ENCODE peak calls at places on chromosomes 13 and 19, in eight cellular contexts. S, K, G, T, A, N, H and I are unnamed samples.

GRCh38 chr13:112891477-112892401 is 77.3 kb upstream of the MCF2L start:
- DNase-seq in S (no peak), K (no peak), G (peak; percentile 40), T (no peak), A (peak; percentile 45), N (no peak), H (no peak), I (no peak)

GRCh38 chr13:29436721-29437250 is 158.7 kb downstream of the SLC7A1 start:
- DNase-seq in S (no peak), K (no peak), G (no peak), T (no peak), A (no peak), N (no peak), H (no peak), I (no peak)

GRCh38 chr13:106151056-106151699 is 384.3 kb downstream of the EFNB2 start:
- DNase-seq in S (peak; percentile 99), K (no peak), G (no peak), T (peak; percentile 92), A (no peak), N (no peak), H (peak; percentile 59), I (no peak)

GRCh38 chr13:35144496-35144895 is 202.4 kb downstream of the NBEA start:
- DNase-seq in S (peak; percentile 27), K (no peak), G (no peak), T (peak; percentile 50), A (no peak), N (no peak), H (no peak), I (no peak)

GRCh38 chr19:1079566-1080111 is 12.7 kb downstream of the ARHGAP45 start:
- DNase-seq in S (no peak), K (no peak), G (no peak), T (no peak), A (peak; percentile 63), N (no peak), H (no peak), I (no peak)

GRCh38 chr19:31135841-31136240 is 213.4 kb downstream of the TSHZ3 start:
- DNase-seq in S (peak; percentile 56), K (no peak), G (no peak), T (no peak), A (no peak), N (no peak), H (no peak), I (no peak)

GRCh38 chr13:45889582-45890243 is 38.2 kb upstream of the SIAH3 start:
- DNase-seq in S (no peak), K (no peak), G (no peak), T (no peak), A (no peak), N (no peak), H (no peak), I (no peak)

GRCh38 chr13:98279473-98280175 is 102.6 kb upstream of the RNF113B start:
- DNase-seq in S (no peak), K (no peak), G (no peak), T (no peak), A (no peak), N (no peak), H (no peak), I (no peak)

GRCh38 chr13:87669379-87669978 is 1.7 kb upstream of the SLITRK5 start:
- DNase-seq in S (no peak), K (no peak), G (no peak), T (peak; percentile 26), A (no peak), N (no peak), H (no peak), I (no peak)

GRCh38 chr13:44426461-44426860 is 52.8 kb downstream of the SERP2 start:
- DNase-seq in S (no peak), K (no peak), G (no peak), T (no peak), A (no peak), N (no peak), H (no peak), I (no peak)

GRCh38 chr19:19528721-19529490 is at the start of gene YJEFN3:
- DNase-seq in S (no peak), K (no peak), G (no peak), T (peak; percentile 58), A (no peak), N (no peak), H (no peak), I (peak; percentile 85)

GRCh38 chr13:50410921-50411712 is 395.9 kb downstream of the KCNRG start:
- DNase-seq in S (peak; percentile 89), K (peak; percentile 13), G (no peak), T (peak; percentile 81), A (peak; percentile 59), N (no peak), H (peak; percentile 29), I (no peak)

GRCh38 chr13:44078806-44079378 is 199.2 kb downstream of the LACC1 start:
- DNase-seq in S (no peak), K (no peak), G (no peak), T (no peak), A (no peak), N (no peak), H (no peak), I (no peak)

GRCh38 chr13:48194392-48194754 is 38.6 kb upstream of the ITM2B start:
- DNase-seq in S (peak; percentile 63), K (no peak), G (no peak), T (peak; percentile 55), A (no peak), N (no peak), H (no peak), I (no peak)

GRCh38 chr19:10747271-10747670 is 29.4 kb downstream of the DNM2 start:
- DNase-seq in S (no peak), K (no peak), G (peak; percentile 58), T (no peak), A (no peak), N (no peak), H (no peak), I (no peak)

GRCh38 chr19:10748924-10749434 is 31.1 kb downstream of the DNM2 start:
- DNase-seq in S (peak; percentile 52), K (no peak), G (peak; percentile 97), T (peak; percentile 59), A (no peak), N (peak; percentile 90), H (no peak), I (peak; percentile 68)

GRCh38 chr19:10749435-10750384 is 31.8 kb downstream of the DNM2 start:
- DNase-seq in S (no peak), K (no peak), G (peak; percentile 87), T (no peak), A (no peak), N (peak; percentile 84), H (no peak), I (no peak)

GRCh38 chr19:10748195-10748923 is 30.5 kb downstream of the DNM2 start:
- DNase-seq in S (no peak), K (no peak), G (no peak), T (no peak), A (no peak), N (no peak), H (no peak), I (no peak)

DNA sequence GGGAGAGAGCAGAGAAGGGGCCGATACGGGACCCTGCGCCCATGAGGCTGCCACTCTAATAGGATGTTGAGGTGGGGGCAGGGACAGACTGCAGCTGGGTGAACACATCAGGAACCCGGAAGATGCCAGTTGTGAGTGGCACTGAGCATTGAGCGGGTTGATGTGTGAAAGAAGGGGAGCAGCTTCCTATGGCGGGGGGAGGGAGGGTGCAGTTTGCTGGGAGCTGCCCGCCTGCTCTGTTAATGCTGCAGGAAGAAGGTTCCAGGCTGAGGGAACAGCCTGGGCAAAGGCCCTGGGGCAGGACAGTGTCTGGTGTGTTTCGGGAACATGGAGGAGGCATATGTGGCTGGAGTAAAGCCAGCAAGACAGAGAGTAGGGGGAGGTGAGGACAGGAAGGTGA is 29.8 kb downstream of the DNM2 start:
- DNase-seq in S (no peak), K (no peak), G (no peak), T (no peak), A (no peak), N (no peak), H (no peak), I (no peak)
- H3K27ac ChIP-seq in S (no peak overlapping the region), K (no peak overlapping the region), G (peak overlapping the region; percentile 91), T (peak overlapping the region; percentile 64), A (peak overlapping the region; percentile 80), N (peak overlapping the region; percentile 91), H (no peak overlapping the region), I (peak overlapping the region; percentile 99)

GRCh38 chr19:51226068-51226467 is 1.2 kb downstream of the CD33 start:
- DNase-seq in S (no peak), K (no peak), G (no peak), T (no peak), A (no peak), N (no peak), H (no peak), I (no peak)
- H3K4me3 ChIP-seq in S (no peak overlapping the region), K (peak overlapping the region; percentile 61), G (peak overlapping the region; percentile 31), T (no peak overlapping the region), A (no peak overlapping the region), N (no peak overlapping the region), H (no peak overlapping the region), I (no peak overlapping the region)

GRCh38 chr19:33348301-33349010 is 25.1 kb upstream of the CEBPG start:
- DNase-seq in S (peak; percentile 45), K (no peak), G (no peak), T (peak; percentile 38), A (no peak), N (no peak), H (no peak), I (no peak)

GRCh38 chr19:33346665-33347064 is 26.8 kb upstream of the CEBPG start:
- DNase-seq in S (no peak), K (no peak), G (no peak), T (no peak), A (no peak), N (no peak), H (no peak), I (no peak)

GRCh38 chr19:33349319-33350289 is 23.9 kb upstream of the CEBPG start:
- DNase-seq in S (peak; percentile 44), K (no peak), G (no peak), T (no peak), A (no peak), N (no peak), H (no peak), I (no peak)

GRCh38 chr19:33345163-33345562 is 28.3 kb upstream of the CEBPG start:
- DNase-seq in S (no peak), K (no peak), G (no peak), T (no peak), A (no peak), N (no peak), H (no peak), I (no peak)

DNA sequence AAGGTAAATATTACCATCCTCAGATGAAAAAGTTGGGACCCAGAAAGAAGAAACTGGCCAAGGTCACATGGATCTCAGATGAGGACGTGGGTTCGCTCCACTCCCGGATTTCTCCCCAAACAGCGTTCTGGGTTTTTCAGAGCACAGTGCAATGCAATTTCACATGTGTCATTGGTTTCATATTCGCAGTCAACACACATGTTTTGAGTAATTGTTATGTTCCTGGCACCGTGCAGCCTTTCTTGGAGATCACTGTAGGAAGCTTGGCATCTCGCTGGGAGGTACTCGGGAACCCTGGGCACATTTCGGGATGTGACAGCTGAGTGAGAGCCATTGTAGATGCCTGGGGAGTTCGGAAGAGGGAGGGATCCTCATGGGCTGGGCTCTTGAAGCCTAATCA is 26.2 kb upstream of the CEBPG start:
- DNase-seq in S (no peak), K (no peak), G (no peak), T (no peak), A (no peak), N (no peak), H (no peak), I (no peak)
- H3K27me3 ChIP-seq in S (no peaks in the 10 kb centered on the region), K (no peaks in the 10 kb centered on the region), G (no peaks in the 10 kb centered on the region), T (peaks cover 22% of the 10 kb centered on the region), A (peaks cover 14% of the 10 kb centered on the region), N (no peaks in the 10 kb centered on the region), H (peaks cover 18% of the 10 kb centered on the region), I (no peaks in the 10 kb centered on the region)

GRCh38 chr13:110256126-110256905 is 50.6 kb downstream of the COL4A1 start:
- DNase-seq in S (no peak), K (no peak), G (no peak), T (no peak), A (no peak), N (no peak), H (no peak), I (no peak)
- H3K27ac ChIP-seq in S (no peak overlapping the region), K (peak overlapping the region; percentile 99), G (peak overlapping the region; percentile 71), T (no peak overlapping the region), A (no peak overlapping the region), N (no peak overlapping the region), H (no peak overlapping the region), I (no peak overlapping the region)